ENCODE peak calls at places on chromosomes 12 and 14, in six cellular contexts. V is HepG2, G is HCT116, B is SK-N-SH, J is A549, E is GM12878. R is an unnamed sample.

GRCh38 chr12:32301216-32301615 is 98.1 kb upstream of the FGD4 start:
- DNase-seq in V (no peak), G (no peak), B (no peak), J (no peak), E (no peak), R (no peak)

GRCh38 chr12:56362130-56363059 is at the start of gene APOF:
- DNase-seq in V (peak; percentile 92), G (no peak), B (no peak), J (no peak), E (no peak), R (no peak)

GRCh38 chr12:39866135-39866534 is 239.7 kb downstream of the SLC2A13 start:
- DNase-seq in V (no peak), G (no peak), B (no peak), J (no peak), E (no peak), R (no peak)

GRCh38 chr14:72619071-72619710 is 274.7 kb downstream of the DPF3 start:
- DNase-seq in V (no peak), G (no peak), B (no peak), J (no peak), E (no peak), R (no peak)

GRCh38 chr14:84397621-84398020 is 1132.3 kb upstream of the FLRT2 start:
- DNase-seq in V (no peak), G (no peak), B (no peak), J (no peak), E (no peak), R (no peak)

GRCh38 chr14:67416085-67416484 is 4.1 kb upstream of the PLEK2 start:
- DNase-seq in V (no peak), G (no peak), B (no peak), J (no peak), E (no peak), R (no peak)

GRCh38 chr12:39966738-39967137 is 139.1 kb downstream of the SLC2A13 start:
- DNase-seq in V (no peak), G (no peak), B (peak; percentile 46), J (no peak), E (no peak), R (no peak)

GRCh38 chr14:104103061-104104005 is 17.8 kb downstream of the ASPG start:
- DNase-seq in V (no peak), G (no peak), B (no peak), J (no peak), E (no peak), R (no peak)

GRCh38 chr12:70400124-70400523 is 34.0 kb downstream of the KCNMB4 start:
- DNase-seq in V (no peak), G (no peak), B (no peak), J (no peak), E (no peak), R (no peak)

GRCh38 chr14:71311061-71311460 is 403.8 kb downstream of the PCNX1 start:
- DNase-seq in V (no peak), G (no peak), B (no peak), J (no peak), E (no peak), R (no peak)

GRCh38 chr14:56189306-56189705 is 71.1 kb downstream of the PELI2 start:
- DNase-seq in V (no peak), G (no peak), B (no peak), J (peak; percentile 61), E (no peak), R (no peak)

GRCh38 chr12:107480836-107481608 is 204.6 kb upstream of the PWP1 start:
- DNase-seq in V (no peak), G (no peak), B (no peak), J (no peak), E (no peak), R (no peak)

GRCh38 chr12:52452101-52452500 is at the start of gene KRT6B:
- DNase-seq in V (no peak), G (no peak), B (no peak), J (no peak), E (no peak), R (no peak)

GRCh38 chr12:62512901-62513300 is 46.3 kb downstream of the MON2 start:
- DNase-seq in V (no peak), G (no peak), B (no peak), J (no peak), E (no peak), R (no peak)

GRCh38 chr12:132834181-132834711 is 5.6 kb upstream of the GOLGA3 start:
- DNase-seq in V (no peak), G (no peak), B (no peak), J (no peak), E (no peak), R (no peak)

GRCh38 chr14:102493096-102493495 is 16.5 kb downstream of the ANKRD9 start:
- DNase-seq in V (no peak), G (no peak), B (no peak), J (no peak), E (no peak), R (no peak)

GRCh38 chr14:102495482-102496330 is 13.9 kb downstream of the ANKRD9 start:
- DNase-seq in V (no peak), G (no peak), B (no peak), J (no peak), E (no peak), R (no peak)

GRCh38 chr14:102492523-102492910 is 17.1 kb downstream of the ANKRD9 start:
- DNase-seq in V (no peak), G (no peak), B (no peak), J (no peak), E (no peak), R (no peak)

GRCh38 chr14:102491786-102492522 is 17.6 kb downstream of the ANKRD9 start:
- DNase-seq in V (no peak), G (no peak), B (no peak), J (no peak), E (no peak), R (no peak)

GRCh38 chr14:102493585-102493984 is 16.0 kb downstream of the ANKRD9 start:
- DNase-seq in V (no peak), G (no peak), B (no peak), J (no peak), E (no peak), R (no peak)
- TF ChIP-seq REST in V (no peak), G (no peak), B (no peak), J (no peak), E (no peak), R (no peak)

GRCh38 chr12:120651821-120652220 is 11.4 kb downstream of the CABP1 start:
- DNase-seq in V (no peak), G (no peak), B (no peak), J (peak; percentile 49), E (no peak), R (no peak)

GRCh38 chr12:120650249-120650690 is 9.8 kb downstream of the CABP1 start:
- DNase-seq in V (no peak), G (no peak), B (no peak), J (no peak), E (no peak), R (no peak)

GRCh38 chr12:120652671-120653435 is 12.4 kb downstream of the CABP1 start:
- DNase-seq in V (no peak), G (no peak), B (no peak), J (no peak), E (no peak), R (no peak)

GRCh38 chr12:120647375-120647755 is 6.9 kb downstream of the CABP1 start:
- DNase-seq in V (no peak), G (no peak), B (no peak), J (no peak), E (no peak), R (no peak)

DNA sequence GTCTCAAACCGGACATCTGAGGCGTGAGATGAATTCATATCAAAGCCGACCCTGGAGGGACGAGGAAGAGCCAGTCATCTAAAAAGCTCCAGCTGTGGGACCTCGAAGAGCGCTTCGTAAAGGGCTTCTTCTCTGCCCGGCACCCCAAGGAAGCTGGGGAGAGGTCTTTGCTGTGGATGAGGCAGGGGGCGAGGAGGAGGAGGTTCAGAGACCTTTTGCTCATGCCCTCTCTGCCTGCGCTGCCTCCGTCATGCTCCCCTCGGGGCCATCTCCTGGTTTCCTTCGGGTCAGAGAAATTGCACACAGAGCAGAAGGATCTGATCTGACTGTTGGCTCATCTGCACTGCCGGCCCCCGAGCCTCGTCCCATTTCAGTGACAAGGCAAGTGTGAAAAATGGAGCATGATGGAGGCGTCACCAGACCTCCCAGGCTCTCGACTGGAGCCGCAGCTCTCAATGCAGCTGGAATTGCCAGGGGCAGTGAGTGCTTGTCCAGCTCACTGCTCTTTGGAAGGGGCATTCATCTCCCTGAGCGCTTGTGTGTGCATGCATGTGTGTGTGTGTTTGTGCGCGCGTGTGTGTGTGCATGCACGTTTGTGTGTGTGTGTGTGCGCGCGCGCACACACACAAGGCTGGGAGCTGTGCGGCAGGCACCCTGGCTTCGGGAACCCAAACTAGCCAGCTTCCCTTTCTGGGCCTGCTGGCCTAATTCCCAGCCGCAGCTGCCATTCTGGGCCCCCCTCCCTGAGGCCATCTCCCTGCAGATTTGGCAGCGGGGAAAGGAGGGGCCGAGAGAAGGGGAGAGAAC is 9.2 kb downstream of the CABP1 start:
- DNase-seq in V (no peak), G (no peak), B (peak; percentile 78), J (no peak), E (no peak), R (peak; percentile 82)
- H3K4me3 ChIP-seq in V (peak overlapping the region; percentile 60), G (peak overlapping the region; percentile 59), B (peak overlapping the region; percentile 44), J (peak overlapping the region; percentile 29), E (peak overlapping the region; percentile 61), R (peak overlapping the region; percentile 13)

GRCh38 chr12:111360325-111360930 is 8.5 kb downstream of the PHETA1 start:
- DNase-seq in V (no peak), G (no peak), B (no peak), J (no peak), E (no peak), R (no peak)

GRCh38 chr12:111361717-111362576 is 6.9 kb downstream of the PHETA1 start:
- DNase-seq in V (peak; percentile 39), G (no peak), B (no peak), J (no peak), E (no peak), R (no peak)

GRCh38 chr12:111359914-111360276 is 9.0 kb downstream of the PHETA1 start:
- DNase-seq in V (no peak), G (no peak), B (no peak), J (no peak), E (no peak), R (no peak)

GRCh38 chr12:111361073-111361716 is 7.7 kb downstream of the PHETA1 start:
- DNase-seq in V (no peak), G (no peak), B (no peak), J (no peak), E (no peak), R (no peak)

DNA sequence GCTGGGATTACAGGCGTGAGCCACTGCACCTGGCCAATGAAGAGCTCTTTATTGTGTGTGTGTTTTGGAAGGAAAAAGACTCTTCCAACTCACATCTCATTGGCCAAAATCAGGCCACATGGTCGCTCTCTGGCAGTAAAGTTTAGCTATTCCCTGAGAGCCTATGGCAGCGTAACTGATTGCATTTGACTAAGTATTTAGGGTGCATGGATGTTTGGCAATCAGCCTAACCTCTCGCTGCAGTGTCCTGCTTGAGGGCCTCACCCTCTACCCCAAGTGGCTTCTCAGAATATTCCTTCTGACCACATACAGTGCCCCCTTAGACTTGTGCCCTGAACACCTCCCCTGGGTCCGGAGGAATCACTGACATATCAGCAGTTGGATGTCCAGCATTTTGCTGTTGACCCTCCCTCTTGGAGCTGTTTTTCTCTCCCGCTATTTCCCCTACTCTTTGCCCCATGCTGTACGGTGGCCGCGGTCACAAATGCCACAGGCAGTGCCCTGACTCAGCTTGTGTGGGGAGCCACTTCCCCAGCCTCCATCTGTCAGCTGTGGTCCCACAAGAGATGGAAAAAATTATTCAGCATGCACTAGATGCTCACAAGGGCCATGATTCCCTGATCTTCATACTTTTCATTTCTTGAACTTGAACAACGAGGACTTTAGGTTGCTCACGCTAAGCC is 9.5 kb downstream of the PHETA1 start:
- DNase-seq in V (no peak), G (no peak), B (no peak), J (no peak), E (no peak), R (peak; percentile 55)
- TF ChIP-seq REST in V (no peak), G (no peak), B (no peak), J (no peak), E (no peak), R (no peak)

GRCh38 chr12:53998174-53998899 is 1.6 kb upstream of the HOXC9 start:
- DNase-seq in V (no peak), G (no peak), B (no peak), J (no peak), E (no peak), R (no peak)
- H3K4me3 ChIP-seq in V (no peak overlapping the region), G (peak overlapping the region; percentile 82), B (no peak overlapping the region), J (no peak overlapping the region), E (no peak overlapping the region), R (no peak overlapping the region)